ENCODE peak calls at places on chromosome 17, in nine cellular contexts. I is activated naive CD8-positive, alpha-beta T cell treated with anti-CD3 and anti-CD28 coated beads for 36 hours; P is fibroblast of the aortic adventitia; Z is stimulated activated CD4-positive, alpha-beta T cell treated with anti-CD3 and anti-CD28 coated beads, Interleukin-12 subunit alpha, Interleukin-12 subunit beta, amount 100 ng/mL, for 4 hours; M is hepatic stellate cell; A is AML-193; G is stimulated activated CD8-positive, alpha-beta memory T cell treated with anti-CD3 and anti-CD28 coated beads, Interleukin-2, amount 100 ng/mL, for 48 hours; Y is kidney; B is GM23338. S is an unnamed sample.

GRCh38 chr17:21297026-21297520 is 12.6 kb downstream of the MAP2K3 start:
- DNase-seq in Z (no peak), B (no peak), G (no peak), M (no peak), A (no peak), I (no peak), Y (peak), P (no peak), S (no peak)

GRCh38 chr17:51258756-51259573 is 884 bp downstream of the MBTD1 start:
- DNase-seq in Z (no peak), A (peak), I (peak), Y (peak), M (no peak), G (no peak), P (no peak), B (no peak), S (peak)

GRCh38 chr17:17759164-17759563 is 77.6 kb downstream of the SREBF1 start:
- DNase-seq in G (no peak), Y (no peak), Z (no peak), P (no peak), M (no peak), I (no peak), B (no peak), A (no peak), S (no peak)

GRCh38 chr17:38881600-38882191 is 11.8 kb downstream of the LASP1 start:
- DNase-seq in B (no peak), G (peak), P (peak), A (no peak), Y (peak), M (no peak), Z (no peak), I (peak), S (no peak)

GRCh38 chr17:39863918-39864746 is at the start of gene IKZF3:
- DNase-seq in I (peak), G (peak), A (no peak), Y (peak), P (no peak), B (peak), Z (peak), M (peak), S (peak)

GRCh38 chr17:58112970-58113631 is 29.9 kb downstream of the DYNLL2 start:
- DNase-seq in Z (peak), Y (peak), M (peak), G (peak), P (peak), I (peak), A (peak), B (peak), S (peak)

GRCh38 chr17:79201536-79202227 is 127.1 kb downstream of the ENGASE start:
- DNase-seq in Y (no peak), G (no peak), I (no peak), M (peak), A (no peak), P (no peak), Z (no peak), B (no peak), S (peak)

GRCh38 chr17:30930495-30930894 is 8.8 kb downstream of the ADAP2 start:
- DNase-seq in B (no peak), A (no peak), Y (no peak), P (no peak), I (no peak), M (no peak), G (no peak), Z (no peak), S (no peak)

GRCh38 chr17:40556884-40557414 is 8.3 kb downstream of the CCR7 start:
- DNase-seq in G (no peak), M (peak), I (no peak), Z (no peak), B (no peak), A (no peak), Y (peak), P (no peak), S (no peak)

GRCh38 chr17:59558953-59559352 is 6.5 kb upstream of the DHX40 start:
- DNase-seq in Y (no peak), B (peak), P (peak), Z (no peak), A (no peak), I (no peak), M (peak), G (no peak), S (no peak)

GRCh38 chr17:41691031-41691777 is 2.5 kb downstream of the EIF1 start:
- DNase-seq in B (no peak), Y (no peak), Z (no peak), G (no peak), I (no peak), A (no peak), P (peak), M (no peak), S (no peak)

GRCh38 chr17:1710807-1711553 is 803 bp upstream of the TLCD2 start:
- DNase-seq in Z (no peak), M (no peak), Y (no peak), B (peak), A (no peak), P (peak), G (no peak), I (no peak), S (no peak)

GRCh38 chr17:77778636-77779524 is 179.6 kb upstream of the TNRC6C start:
- DNase-seq in B (no peak), P (no peak), Y (peak), Z (no peak), M (peak), G (no peak), I (no peak), A (no peak), S (no peak)

GRCh38 chr17:48835971-48836370 is 5.1 kb downstream of the CALCOCO2 start:
- DNase-seq in G (no peak), I (peak), A (no peak), Y (no peak), P (no peak), B (no peak), M (no peak), Z (no peak), S (no peak)

GRCh38 chr17:6573982-6574688 is 17.8 kb upstream of the PITPNM3 start:
- DNase-seq in G (no peak), B (no peak), P (no peak), Y (no peak), I (no peak), A (no peak), Z (no peak), M (no peak), S (no peak)

GRCh38 chr17:60165976-60166375 is 16.2 kb downstream of the CA4 start:
- DNase-seq in Z (no peak), I (peak), Y (no peak), P (no peak), G (no peak), B (no peak), A (no peak), M (no peak), S (no peak)

GRCh38 chr17:66661411-66661843 is 173.5 kb upstream of the CACNG5 start:
- DNase-seq in P (peak), M (no peak), Z (no peak), Y (no peak), I (no peak), G (no peak), A (no peak), B (no peak), S (peak)

GRCh38 chr17:73262676-73263642 is 1.3 kb upstream of the CPSF4L start:
- DNase-seq in Y (peak), A (no peak), B (peak), M (no peak), Z (no peak), G (no peak), I (no peak), P (peak), S (no peak)

GRCh38 chr17:50953518-50953830 is 87.3 kb upstream of the TOB1 start:
- DNase-seq in M (no peak), Y (no peak), P (no peak), B (no peak), Z (no peak), I (no peak), G (no peak), A (no peak), S (no peak)

GRCh38 chr17:1090454-1091189 is 89.2 kb downstream of the ABR start:
- DNase-seq in M (no peak), G (no peak), A (no peak), B (no peak), Z (no peak), I (no peak), Y (no peak), P (no peak), S (no peak)

GRCh38 chr17:50319630-50320029 is 26.3 kb upstream of the XYLT2 start:
- DNase-seq in M (no peak), P (no peak), I (no peak), B (no peak), Z (no peak), Y (no peak), A (no peak), G (no peak), S (no peak)